ENCODE peak calls at places on chromosomes 11 and 22, in four cellular contexts. Q, P, D and L are unnamed samples.

GRCh38 chr11:67289651-67290479 is 762 bp downstream of the ANKRD13D start:
- DNase-seq in Q (peak; percentile 57), P (no peak), D (no peak), L (no peak)

GRCh38 chr22:46798041-46798365 is 35.6 kb downstream of the TBC1D22A start:
- DNase-seq in Q (no peak), P (no peak), D (no peak), L (no peak)

GRCh38 chr22:17117890-17118289 is 3.3 kb downstream of the TMEM121B start:
- DNase-seq in D (no peak), Q (no peak), P (no peak), L (no peak)

GRCh38 chr11:118820412-118821357 is 29.7 kb upstream of the DDX6 start:
- DNase-seq in Q (peak; percentile 73), P (no peak), D (no peak), L (peak; percentile 12)

GRCh38 chr22:20216863-20217499 is 51.1 kb downstream of the RTN4R start:
- DNase-seq in D (no peak), P (no peak), Q (no peak), L (no peak)

GRCh38 chr22:32708835-32709234 is 92.7 kb upstream of the TIMP3 start:
- DNase-seq in Q (peak; percentile 90), P (no peak), D (no peak), L (no peak)

GRCh38 chr22:46072030-46072881 is 78.1 kb upstream of the PPARA start:
- DNase-seq in D (no peak), P (no peak), Q (peak; percentile 92), L (peak; percentile 15)

GRCh38 chr11:103091441-103091809 is 535 bp downstream of the DCUN1D5 start:
- DNase-seq in P (peak; percentile 7), D (peak; percentile 11), Q (peak; percentile 83), L (peak; percentile 55)

GRCh38 chr11:14905104-14906033 is 13.3 kb upstream of the CYP2R1 start:
- DNase-seq in Q (peak; percentile 47), D (peak; percentile 29), P (peak; percentile 69), L (no peak)

GRCh38 chr11:96391698-96392307 is 2.0 kb downstream of the JRKL start:
- DNase-seq in Q (peak; percentile 16), P (no peak), D (no peak), L (no peak)

GRCh38 chr11:25225078-25225477 is 728.2 kb downstream of the LUZP2 start:
- DNase-seq in P (no peak), Q (no peak), D (no peak), L (no peak)

GRCh38 chr11:124440608-124441007 is 4.9 kb downstream of the OR8B8 start:
- DNase-seq in Q (no peak), P (no peak), D (no peak), L (no peak)

GRCh38 chr11:36056160-36056751 is 112.4 kb downstream of the LDLRAD3 start:
- DNase-seq in Q (peak; percentile 59), P (no peak), D (peak; percentile 25), L (no peak)

GRCh38 chr11:59767212-59767611 is 12.0 kb downstream of the STX3 start:
- DNase-seq in Q (no peak), D (no peak), P (no peak), L (no peak)

GRCh38 chr11:35330924-35331323 is 88.4 kb downstream of the SLC1A2 start:
- DNase-seq in P (peak; percentile 48), D (no peak), Q (no peak), L (no peak)

GRCh38 chr11:29328961-29329441 is 687.8 kb downstream of the KCNA4 start:
- DNase-seq in Q (peak; percentile 72), D (peak; percentile 33), P (no peak), L (peak; percentile 0)

GRCh38 chr11:123314972-123315371 is 115.1 kb upstream of the GRAMD1B start:
- DNase-seq in Q (no peak), D (no peak), P (no peak), L (no peak)

GRCh38 chr11:65719887-65720236 is 736 bp downstream of the RNASEH2C start:
- DNase-seq in P (no peak), Q (peak; percentile 79), D (no peak), L (no peak)

GRCh38 chr22:35914665-35915476 is 113.8 kb downstream of the RBFOX2 start:
- DNase-seq in P (no peak), D (peak; percentile 48), Q (peak; percentile 92), L (peak; percentile 82)